ENCODE peak calls at places on chromosomes 4 and X, in six cellular contexts. E, Z, X, P, L and H are unnamed samples.

GRCh38 chrX:47243351-47243750 is 10.5 kb downstream of the USP11 start:
- DNase-seq in Z (no peak), L (no peak), X (no peak), E (no peak), P (no peak), H (no peak)

GRCh38 chrX:42755820-42756219 is 22.1 kb downstream of the PPP1R2C start:
- DNase-seq in L (peak), E (peak), P (no peak), X (peak), Z (peak), H (no peak)

GRCh38 chr4:111631157-111631999 is 513.9 kb upstream of the FAM241A start:
- DNase-seq in P (no peak), X (peak), L (peak), Z (no peak), E (no peak), H (no peak)

GRCh38 chrX:13742397-13743176 is 8.0 kb downstream of the OFD1 start:
- DNase-seq in E (no peak), L (no peak), X (no peak), Z (no peak), P (no peak), H (peak)

GRCh38 chr4:4358093-4358840 is 28.6 kb upstream of the NSG1 start:
- DNase-seq in Z (no peak), E (no peak), L (no peak), P (no peak), X (no peak), H (no peak)

GRCh38 chr4:6352031-6352763 is 82.5 kb downstream of the WFS1 start:
- DNase-seq in E (no peak), L (no peak), P (no peak), Z (no peak), X (no peak), H (no peak)

GRCh38 chrX:153441296-153441695 is 4.6 kb downstream of the TREX2 start:
- DNase-seq in P (no peak), X (peak), L (no peak), Z (no peak), E (no peak), H (no peak)

GRCh38 chr4:7698586-7698985 is 241.1 kb downstream of the AFAP1 start:
- DNase-seq in L (no peak), P (no peak), Z (no peak), X (no peak), E (no peak), H (no peak)

GRCh38 chr4:88616275-88616996 is 24.2 kb downstream of the HERC3 start:
- DNase-seq in P (no peak), Z (no peak), X (peak), L (peak), E (no peak), H (no peak)

GRCh38 chr4:3276961-3277360 is 15.9 kb upstream of the RGS12 start:
- DNase-seq in E (no peak), L (no peak), Z (no peak), P (no peak), X (no peak), H (no peak)

GRCh38 chrX:104564335-104564734 is 1.7 kb upstream of the IL1RAPL2 start:
- DNase-seq in X (no peak), P (no peak), E (no peak), Z (no peak), L (no peak), H (no peak)

GRCh38 chr4:101994247-101994775 is 203.8 kb downstream of the BANK1 start:
- DNase-seq in Z (no peak), P (no peak), L (no peak), X (no peak), E (no peak), H (no peak)

GRCh38 chr4:168717852-168718251 is 221.0 kb downstream of the PALLD start:
- DNase-seq in E (no peak), X (no peak), Z (no peak), L (no peak), P (no peak), H (no peak)

GRCh38 chrX:17597836-17598434 is 139.4 kb upstream of the SCML1 start:
- DNase-seq in Z (peak), P (no peak), X (no peak), E (no peak), L (no peak), H (no peak)

GRCh38 chr4:116223059-116223732 is 862.2 kb downstream of the TRAM1L1 start:
- DNase-seq in Z (no peak), E (no peak), P (no peak), X (no peak), L (no peak), H (no peak)

GRCh38 chr4:147110968-147111367 is 165.3 kb upstream of the TTC29 start:
- DNase-seq in X (peak), E (no peak), P (no peak), Z (no peak), L (peak), H (no peak)

GRCh38 chrX:35699642-35700041 is 98.5 kb upstream of the MAGEB16 start:
- DNase-seq in L (no peak), E (no peak), X (no peak), P (no peak), Z (no peak), H (no peak)

GRCh38 chr4:40238700-40239548 is 42.1 kb downstream of the RHOH start:
- DNase-seq in Z (no peak), X (no peak), L (no peak), P (no peak), E (no peak), H (no peak)

GRCh38 chr4:56976878-56977320 is 507 bp downstream of the NOA1 start:
- DNase-seq in P (no peak), Z (no peak), L (peak), X (peak), E (peak), H (peak)

GRCh38 chr4:2694691-2695090 is 61.4 kb downstream of the TNIP2 start:
- DNase-seq in P (no peak), X (no peak), Z (no peak), E (no peak), L (no peak), H (no peak)

GRCh38 chr4:23269583-23269982 is 576.8 kb downstream of the GBA3 start:
- DNase-seq in P (no peak), L (no peak), E (no peak), X (peak), Z (no peak), H (no peak)

GRCh38 chr4:26873391-26874026 is 12.9 kb downstream of the STIM2 start:
- DNase-seq in Z (no peak), E (no peak), L (no peak), P (peak), X (no peak), H (peak)

GRCh38 chr4:8335848-8336247 is 66.3 kb downstream of the HTRA3 start:
- DNase-seq in X (no peak), Z (no peak), L (no peak), P (no peak), E (no peak), H (no peak)

GRCh38 chr4:92387459-92388069 is 83.8 kb downstream of the GRID2 start:
- DNase-seq in Z (no peak), E (peak), L (peak), P (peak), X (peak), H (peak)

GRCh38 chrX:107823456-107823855 is 2.2 kb upstream of the MID2 start:
- DNase-seq in Z (no peak), X (peak), L (peak), P (no peak), E (no peak), H (no peak)

GRCh38 chr4:114349543-114350175 is 248.9 kb upstream of the UGT8 start:
- DNase-seq in Z (no peak), X (peak), E (no peak), L (peak), P (no peak), H (no peak)

GRCh38 chr4:174214102-174214878 is 69.2 kb downstream of the FBXO8 start:
- DNase-seq in E (no peak), L (no peak), X (peak), Z (no peak), P (no peak), H (peak)

GRCh38 chrX:113929004-113929403 is 654.9 kb upstream of the HTR2C start:
- DNase-seq in Z (no peak), X (peak), L (peak), E (peak), P (peak), H (peak)

GRCh38 chr4:87947381-87948160 is 27.9 kb upstream of the SPP1 start:
- DNase-seq in Z (no peak), L (no peak), X (no peak), E (no peak), P (no peak), H (no peak)

GRCh38 chr4:104395219-104395618 is 99.5 kb downstream of the CXXC4 start:
- DNase-seq in L (no peak), Z (no peak), E (no peak), X (peak), P (no peak), H (no peak)

GRCh38 chr4:96472103-96472867 is 632.4 kb downstream of the PDHA2 start:
- DNase-seq in P (no peak), E (no peak), Z (no peak), L (no peak), X (peak), H (no peak)

GRCh38 chrX:150700107-150700506 is 6.9 kb downstream of the MTMR1 start:
- DNase-seq in P (no peak), X (no peak), Z (no peak), E (no peak), L (no peak), H (no peak)

GRCh38 chr4:90185416-90185815 is 58.2 kb downstream of the CCSER1 start:
- DNase-seq in X (no peak), L (no peak), E (no peak), P (no peak), Z (no peak), H (no peak)

GRCh38 chr4:154549894-154550790 is at the start of gene PLRG1:
- DNase-seq in E (peak), X (peak), P (peak), Z (peak), L (peak), H (peak)
- TF ChIP-seq CTCF in E (no peak), X (peak), P (no peak), Z (peak), L (no peak), H (no peak)

DNA sequence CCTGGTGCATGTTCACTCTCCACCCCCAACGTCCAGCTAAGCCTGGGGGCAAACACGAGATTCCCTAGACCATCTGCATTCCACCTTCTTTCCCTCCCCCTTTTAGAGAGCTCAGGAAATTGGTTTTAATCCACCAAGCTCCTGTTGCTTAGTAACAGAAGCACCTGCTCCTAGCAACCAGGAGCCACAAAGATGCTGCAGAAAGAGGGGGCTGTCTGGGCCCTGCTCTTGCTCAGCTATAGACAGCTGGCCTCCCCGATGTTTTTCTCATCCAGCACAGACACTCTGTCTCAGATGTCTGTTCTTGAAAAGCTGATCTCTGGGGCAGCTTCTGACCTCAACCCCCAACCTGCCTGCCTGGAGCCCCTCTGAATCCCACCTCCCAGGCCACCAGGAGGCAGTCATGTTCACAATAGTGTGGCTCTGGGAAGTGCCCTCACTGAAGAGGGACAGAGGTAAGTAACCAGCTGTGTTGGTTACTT is 71.5 kb downstream of the SLC16A2 start:
- DNase-seq in E (no peak), P (peak), L (no peak), Z (no peak), X (no peak), H (no peak)
- TF ChIP-seq CTCF in E (no peak), P (no peak), L (peak), Z (no peak), X (no peak), H (no peak)

GRCh38 chr4:42080284-42080683 is 72.2 kb downstream of the BEND4 start:
- DNase-seq in X (no peak), P (no peak), L (no peak), Z (no peak), E (no peak), H (peak)
- TF ChIP-seq CTCF in X (no peak), P (no peak), L (no peak), Z (no peak), E (no peak), H (no peak)

DNA sequence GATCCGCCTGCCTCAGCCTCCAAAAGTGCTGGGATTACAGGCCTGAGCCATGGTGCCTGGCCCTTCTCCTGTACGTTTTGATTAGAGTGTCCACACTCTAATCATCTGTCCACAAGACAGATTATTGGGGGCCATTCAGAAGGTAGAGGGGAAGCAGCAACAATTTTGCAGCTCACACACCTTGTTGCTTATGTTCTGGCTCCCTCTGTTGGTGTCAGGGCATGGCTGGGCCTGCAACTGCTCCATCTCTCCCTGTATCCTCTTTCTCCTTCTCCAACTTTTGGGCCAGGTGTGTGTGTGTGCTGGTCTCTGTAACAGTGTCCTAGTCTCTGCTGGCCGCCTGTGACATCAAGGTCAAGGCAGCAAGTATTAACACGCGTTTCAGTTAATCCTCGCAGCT is 125.5 kb upstream of the MBNL3 start:
- DNase-seq in L (peak), P (no peak), E (no peak), X (peak), Z (no peak), H (no peak)
- TF ChIP-seq CTCF in L (peak), P (no peak), E (no peak), X (peak), Z (no peak), H (no peak)

DNA sequence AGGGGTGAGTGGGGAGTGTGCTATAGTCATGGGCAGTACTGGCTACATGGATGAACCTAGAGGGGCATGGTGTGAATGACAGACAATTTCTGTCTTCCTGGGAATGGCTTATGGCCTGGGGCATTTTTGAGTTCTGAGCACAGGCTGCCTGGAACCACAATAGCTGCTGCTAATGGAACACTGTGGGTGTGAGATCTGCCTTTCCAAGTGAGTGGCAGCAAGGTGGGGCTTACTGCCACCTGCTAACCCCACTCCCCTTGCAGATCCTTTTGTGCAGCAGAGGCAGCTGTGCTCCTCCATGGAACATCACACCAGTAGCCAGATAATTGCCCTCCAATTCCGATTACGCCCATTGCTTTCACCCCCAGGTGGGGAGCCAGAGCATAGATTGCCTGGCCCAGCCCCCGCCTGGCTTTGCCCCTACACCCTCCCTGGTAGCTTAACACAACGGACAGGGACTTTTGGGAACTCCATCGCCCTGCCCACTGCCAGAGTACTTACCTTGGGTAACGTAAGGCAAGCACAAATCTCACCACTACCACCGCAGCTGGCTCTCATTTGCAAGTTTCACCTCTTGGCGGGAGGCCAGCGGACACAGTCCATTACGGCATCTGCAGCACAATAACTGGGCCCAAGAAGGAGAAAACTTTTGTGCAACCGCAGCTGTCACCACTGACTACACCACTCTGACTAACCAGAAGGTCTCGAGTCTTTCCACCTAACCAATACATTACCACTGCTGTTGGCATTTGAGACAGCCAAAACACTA is 421.2 kb upstream of the NWD2 start:
- DNase-seq in L (no peak), Z (no peak), X (no peak), P (no peak), E (no peak), H (no peak)
- TF ChIP-seq CTCF in L (no peak), Z (no peak), X (no peak), P (no peak), E (no peak), H (no peak)

DNA sequence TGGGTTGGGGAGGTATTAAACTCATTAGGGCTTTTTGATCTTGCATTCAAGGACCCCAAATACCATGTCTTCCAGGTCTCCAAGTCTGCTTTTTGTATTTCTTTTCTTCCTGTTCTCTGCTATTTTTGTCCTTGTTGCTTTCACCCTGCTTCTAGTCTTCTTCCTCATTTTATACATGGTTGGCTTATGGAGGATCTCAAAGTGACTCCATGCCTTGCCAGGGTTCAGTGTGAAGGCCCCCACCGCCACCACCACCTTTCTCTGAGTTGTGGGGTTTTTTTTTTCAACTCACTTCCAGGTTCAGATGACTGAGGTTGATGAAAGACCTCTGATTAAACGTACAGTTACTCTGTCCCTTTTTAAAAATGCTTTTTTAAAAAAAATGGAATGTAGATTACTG is 96.3 kb downstream of the MAML3 start:
- DNase-seq in L (no peak), Z (no peak), E (no peak), P (no peak), X (no peak), H (no peak)
- TF ChIP-seq CTCF in L (no peak), Z (no peak), E (no peak), P (no peak), X (no peak), H (no peak)

DNA sequence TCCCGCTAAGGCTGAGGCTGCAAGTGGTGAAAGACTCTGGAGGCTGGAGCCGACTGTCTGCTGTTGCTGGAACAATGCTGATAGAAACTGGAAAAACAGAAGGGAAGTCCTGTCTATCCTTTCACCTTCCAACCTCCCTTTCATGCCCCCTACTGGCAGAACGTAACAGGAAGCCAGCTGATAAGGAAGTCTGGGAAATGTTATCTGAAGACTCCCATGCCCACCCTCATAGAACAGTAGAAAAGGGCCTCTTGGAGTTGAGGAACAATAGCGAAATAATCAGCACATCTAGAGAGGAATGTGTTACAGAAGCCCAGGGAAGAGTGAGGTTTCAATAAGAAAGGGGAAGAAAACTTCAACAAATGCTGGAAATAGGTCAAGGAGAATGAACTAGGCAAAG is 117.1 kb upstream of the DKK2 start:
- DNase-seq in X (peak), Z (no peak), L (no peak), P (peak), E (no peak), H (no peak)
- TF ChIP-seq CTCF in X (peak), Z (no peak), L (peak), P (peak), E (no peak), H (peak)

GRCh38 chr4:170138580-170139194 is 48.9 kb upstream of the AADAT start:
- DNase-seq in P (peak), L (peak), Z (peak), E (peak), X (peak), H (peak)
- TF ChIP-seq CTCF in P (peak), L (peak), Z (peak), E (peak), X (peak), H (peak)

GRCh38 chr4:182642831-182643230 is 274.4 kb downstream of the DCTD start:
- DNase-seq in X (no peak), L (peak), E (peak), P (no peak), Z (no peak), H (no peak)
- TF ChIP-seq CTCF in X (no peak), L (peak), E (no peak), P (no peak), Z (no peak), H (no peak)